ENCODE peak calls at places on chromosomes 3 and 15, in six cellular contexts. M is K562, E is breast epithelium, B is right atrium auricular region, H is fibroblast of pulmonary artery, G is cardiac muscle cell. Q is an unnamed sample.

GRCh38 chr15:69552057-69552815 is 99.6 kb downstream of the RPLP1 start:
- DNase-seq in M (no peak), E (no peak), B (no peak), H (no peak), G (no peak), Q (no peak)

GRCh38 chr15:45618813-45619212 is 16.0 kb upstream of the SQOR start:
- DNase-seq in M (no peak), E (no peak), B (no peak), H (no peak), G (no peak), Q (no peak)

GRCh38 chr15:67054676-67055075 is 10.7 kb upstream of the SMAD3 start:
- DNase-seq in M (no peak), E (no peak), B (no peak), H (no peak), G (no peak), Q (no peak)

GRCh38 chr3:140387244-140387643 is 290.6 kb upstream of the TRIM42 start:
- DNase-seq in M (no peak), E (no peak), B (no peak), H (no peak), G (no peak), Q (no peak)

GRCh38 chr3:112303811-112304325 is 9.9 kb upstream of the SLC9C1 start:
- DNase-seq in M (no peak), E (no peak), B (no peak), H (peak; percentile 35), G (peak; percentile 76), Q (no peak)

GRCh38 chr3:176870451-176870850 is 326.8 kb downstream of the TBL1XR1 start:
- DNase-seq in M (no peak), E (no peak), B (no peak), H (no peak), G (no peak), Q (no peak)

GRCh38 chr3:23324745-23325144 is 121.6 kb downstream of the UBE2E2 start:
- DNase-seq in M (no peak), E (no peak), B (no peak), H (peak; percentile 62), G (no peak), Q (no peak)

GRCh38 chr15:51024735-51025453 is 69.8 kb downstream of the TNFAIP8L3 start:
- DNase-seq in M (no peak), E (no peak), B (no peak), H (peak; percentile 45), G (no peak), Q (no peak)

GRCh38 chr15:70045045-70045444 is 52.7 kb downstream of the TLE3 start:
- DNase-seq in M (no peak), E (no peak), B (no peak), H (peak; percentile 66), G (no peak), Q (no peak)

GRCh38 chr3:170765419-170766078 is 104.4 kb downstream of the RPL22L1 start:
- DNase-seq in M (peak; percentile 73), E (no peak), B (no peak), H (no peak), G (no peak), Q (no peak)

GRCh38 chr15:67030036-67030762 is 35.2 kb upstream of the SMAD3 start:
- DNase-seq in M (peak; percentile 69), E (no peak), B (no peak), H (no peak), G (peak; percentile 72), Q (no peak)

GRCh38 chr3:143436231-143436930 is 316.8 kb downstream of the CHST2 start:
- DNase-seq in M (no peak), E (no peak), B (no peak), H (no peak), G (no peak), Q (no peak)

GRCh38 chr3:13539285-13539625 is 9.7 kb upstream of the FBLN2 start:
- DNase-seq in M (no peak), E (no peak), B (no peak), H (peak; percentile 40), G (no peak), Q (no peak)

GRCh38 chr3:116059421-116060096 is 385.7 kb downstream of the LSAMP start:
- DNase-seq in M (peak; percentile 61), E (no peak), B (no peak), H (peak; percentile 54), G (peak; percentile 17), Q (no peak)

GRCh38 chr3:88775026-88775690 is 332.3 kb upstream of the EPHA3 start:
- DNase-seq in M (no peak), E (no peak), B (no peak), H (no peak), G (no peak), Q (no peak)

GRCh38 chr3:21273256-21273999 is 477.6 kb downstream of the ZNF385D start:
- DNase-seq in M (no peak), E (no peak), B (no peak), H (peak; percentile 65), G (no peak), Q (no peak)

GRCh38 chr15:63041982-63042878 is at the start of gene TPM1:
- DNase-seq in M (no peak), E (peak; percentile 92), B (peak; percentile 90), H (peak; percentile 93), G (peak; percentile 96), Q (peak; percentile 75)

GRCh38 chr3:24354230-24354629 is 140.4 kb downstream of the THRB start:
- DNase-seq in M (no peak), E (no peak), B (no peak), H (no peak), G (no peak), Q (no peak)

GRCh38 chr15:68055224-68055705 is 1.1 kb downstream of the PIAS1 start:
- DNase-seq in M (peak; percentile 57), E (no peak), B (peak; percentile 60), H (peak; percentile 51), G (peak; percentile 39), Q (peak; percentile 81)

GRCh38 chr3:105367406-105368213 is 901 bp downstream of the ALCAM start:
- DNase-seq in M (no peak), E (peak; percentile 55), B (peak; percentile 77), H (peak; percentile 77), G (peak; percentile 45), Q (peak; percentile 77)

GRCh38 chr15:70466305-70466704 is 297.1 kb downstream of the UACA start:
- DNase-seq in M (no peak), E (no peak), B (no peak), H (no peak), G (no peak), Q (no peak)

GRCh38 chr15:22237891-22238275 is 157.6 kb downstream of the OR4M2 start:
- DNase-seq in M (no peak), E (no peak), B (no peak), H (no peak), G (no peak), Q (no peak)

GRCh38 chr3:177589921-177590336 is 392.6 kb upstream of the TBL1XR1 start:
- DNase-seq in M (no peak), E (no peak), B (no peak), H (peak; percentile 95), G (no peak), Q (peak; percentile 48)

GRCh38 chr15:41862515-41863116 is 24.0 kb downstream of the PLA2G4B start:
- DNase-seq in M (no peak), E (peak; percentile 44), B (no peak), H (no peak), G (no peak), Q (no peak)

DNA sequence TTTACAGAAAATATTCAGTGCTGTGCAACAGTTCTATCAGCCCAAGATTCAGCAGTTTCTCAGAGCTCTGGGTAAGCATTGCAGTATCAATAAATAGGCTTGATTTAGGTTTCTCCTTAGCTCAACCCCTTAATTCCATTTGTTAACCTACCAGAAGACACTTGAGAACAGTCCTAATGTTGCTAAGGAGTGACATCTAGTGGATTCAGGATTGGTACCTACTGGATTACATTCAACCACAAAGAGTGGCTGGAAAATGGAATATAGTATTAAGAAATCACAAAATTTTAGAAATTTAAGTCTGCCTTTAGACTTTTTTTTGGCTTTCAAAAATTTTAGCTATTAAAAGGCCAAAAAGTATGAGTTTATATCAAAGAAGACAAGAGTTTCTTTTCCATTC is 34.7 kb downstream of the POLG start:
- DNase-seq in M (no peak), E (no peak), B (no peak), H (peak; percentile 71), G (peak; percentile 8), Q (no peak)
- TF ChIP-seq CTCF in M (no peak), E (no peak), B (no peak), H (peak; percentile 43), G (peak; percentile 39), Q (no peak)

GRCh38 chr3:44659434-44659833 is 10.9 kb downstream of the ZNF35 start:
- DNase-seq in M (no peak), E (no peak), B (no peak), H (no peak), G (no peak), Q (no peak)

GRCh38 chr3:44659015-44659414 is 10.5 kb downstream of the ZNF35 start:
- DNase-seq in M (no peak), E (no peak), B (no peak), H (no peak), G (no peak), Q (no peak)

GRCh38 chr3:44665173-44665572 is 16.6 kb downstream of the ZNF35 start:
- DNase-seq in M (no peak), E (no peak), B (no peak), H (no peak), G (no peak), Q (no peak)

DNA sequence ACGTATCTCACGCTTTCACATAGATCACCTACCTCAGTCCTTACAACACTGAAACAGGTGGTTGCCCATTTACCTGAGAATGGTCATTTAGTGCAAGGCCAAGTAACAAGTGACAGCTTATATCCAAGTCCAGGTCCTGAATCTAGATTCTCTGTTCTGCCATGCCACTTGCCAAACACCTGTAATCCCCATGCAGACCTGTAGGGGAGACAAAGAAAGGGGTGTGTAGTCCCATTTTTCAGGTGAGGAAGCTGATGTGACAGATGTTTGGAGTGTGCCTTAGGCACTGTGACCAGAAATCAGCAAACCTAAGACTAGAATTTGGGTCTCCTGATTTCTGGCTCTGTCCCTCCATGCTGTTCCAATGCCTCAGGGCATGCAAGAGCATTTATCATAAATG is 12.7 kb downstream of the ZNF35 start:
- DNase-seq in M (peak; percentile 11), E (no peak), B (no peak), H (no peak), G (no peak), Q (no peak)
- TF ChIP-seq CTCF in M (peak; percentile 23), E (no peak), B (no peak), H (peak; percentile 24), G (peak; percentile 22), Q (peak; percentile 10)

GRCh38 chr3:160748787-160749186 is 7.2 kb upstream of the PPM1L start:
- DNase-seq in M (no peak), E (no peak), B (no peak), H (no peak), G (no peak), Q (no peak)
- TF ChIP-seq CTCF in M (no peak), E (no peak), B (no peak), H (no peak), G (no peak), Q (no peak)

DNA sequence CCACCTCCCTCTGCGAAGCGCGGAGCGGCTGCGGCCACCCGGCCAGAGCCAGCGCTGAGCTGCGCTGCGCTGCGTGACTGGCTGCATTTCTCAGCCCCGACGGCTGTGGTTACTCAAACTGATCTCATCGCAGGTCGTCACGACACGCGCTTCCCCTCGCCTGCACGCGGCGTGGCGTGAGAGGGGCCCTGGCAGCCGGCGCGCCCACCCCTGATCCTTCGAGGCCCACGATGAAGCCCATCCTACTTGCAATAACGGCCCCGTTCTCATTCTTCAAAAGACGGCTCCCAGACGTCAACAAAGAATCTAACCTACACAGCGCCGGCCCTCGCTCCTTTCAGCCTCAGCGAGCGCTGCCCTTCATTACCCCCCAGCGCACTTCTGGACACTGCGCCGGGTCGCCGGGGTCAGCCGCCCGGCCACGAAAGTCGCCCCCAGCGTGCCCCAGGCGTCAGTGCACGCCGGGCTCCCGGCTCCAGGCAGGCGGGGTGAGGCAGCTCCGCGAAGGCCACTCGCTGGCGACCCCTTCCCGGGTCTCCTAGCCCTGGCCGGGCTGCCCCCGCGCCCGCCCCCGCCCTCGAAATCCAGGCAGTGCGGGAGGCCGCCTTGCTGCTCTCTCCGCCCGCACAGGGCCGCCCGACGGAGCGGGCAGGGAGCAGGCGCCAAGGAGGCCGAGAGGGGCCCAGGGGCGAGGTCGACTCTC is 9.9 kb upstream of the LEKR1 start:
- DNase-seq in M (no peak), E (no peak), B (no peak), H (peak; percentile 57), G (peak; percentile 34), Q (peak; percentile 54)
- TF ChIP-seq CTCF in M (no peak), E (no peak), B (no peak), H (no peak), G (no peak), Q (peak; percentile 10)